ENCODE peak calls at places on chromosomes 7 and 10, in seven cellular contexts. K, B, W, V, Q, Z and P are unnamed samples. For H3K9me3, the result is how much of the 10 kb centered on the place peaks cover.

GRCh38 chr7:142553216-142553615 is 196.1 kb upstream of the PRSS1 start:
- DNase-seq in K (no peak), Z (no peak), W (no peak), Q (no peak), B (no peak), V (no peak), P (no peak)

GRCh38 chr10:100346351-100346764 is 675 bp upstream of the SCD start:
- DNase-seq in K (peak), Z (peak), V (peak), W (no peak), B (peak), Q (no peak), P (peak)

GRCh38 chr7:40848541-40849221 is 713.9 kb downstream of the SUGCT start:
- DNase-seq in B (no peak), W (no peak), Z (no peak), K (no peak), V (no peak), Q (no peak), P (no peak)

GRCh38 chr10:101577121-101577871 is 10.8 kb downstream of the POLL start:
- DNase-seq in Z (no peak), W (no peak), Q (no peak), K (no peak), B (no peak), V (no peak), P (no peak)

GRCh38 chr10:90418869-90419652 is 438.8 kb downstream of the HTR7 start:
- DNase-seq in Z (no peak), W (no peak), Q (no peak), V (no peak), B (no peak), K (no peak), P (no peak)

GRCh38 chr7:97179454-97180104 is 62.1 kb downstream of the SDHAF3 start:
- DNase-seq in V (peak), Q (no peak), B (no peak), W (no peak), Z (peak), K (peak), P (no peak)

GRCh38 chr10:97479939-97480338 is 18.3 kb downstream of the MMS19 start:
- DNase-seq in B (peak), V (no peak), Q (no peak), Z (no peak), K (no peak), W (no peak), P (no peak)

GRCh38 chr10:63071145-63071544 is 62.0 kb upstream of the NRBF2 start:
- DNase-seq in Q (no peak), K (no peak), W (no peak), Z (no peak), V (no peak), B (no peak), P (no peak)

GRCh38 chr7:26642416-26642815 is 222.0 kb downstream of the SKAP2 start:
- DNase-seq in Z (no peak), V (no peak), W (no peak), K (no peak), B (no peak), Q (no peak), P (no peak)

GRCh38 chr10:121926157-121926556 is 1.7 kb downstream of the ATE1 start:
- DNase-seq in Z (no peak), W (no peak), V (no peak), Q (no peak), K (no peak), B (no peak), P (no peak)
- H3K4me3 ChIP-seq in Z (no peak), W (peak), V (no peak), Q (peak), K (no peak), B (no peak), P (peak)

GRCh38 chr7:64045301-64046040 is at the start of gene ZNF727:
- DNase-seq in Z (peak), W (no peak), V (peak), B (no peak), Q (no peak), K (peak), P (peak)

DNA sequence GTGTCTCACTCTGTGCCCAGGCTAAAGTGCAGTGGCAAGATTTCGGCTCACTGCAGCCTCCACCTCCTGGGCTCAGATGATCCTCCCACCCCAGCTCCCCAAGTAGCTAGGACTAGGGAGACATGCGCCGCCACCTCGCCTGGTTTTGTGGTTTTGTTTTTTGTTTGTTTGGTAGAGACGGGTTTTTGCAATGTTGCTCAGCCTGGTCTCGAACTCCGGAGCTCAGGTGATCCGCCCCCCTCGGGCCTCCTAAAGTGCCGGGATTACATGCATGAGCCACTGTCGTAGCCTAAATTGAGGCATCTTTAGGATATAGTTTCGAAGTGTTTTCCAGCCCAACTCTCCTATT is 781 bp downstream of the ZNF727 start:
- DNase-seq in Q (no peak), B (no peak), V (no peak), W (no peak), Z (no peak), K (no peak), P (peak)
- H3K9me3 ChIP-seq in Q (under half), B (under half), V (under half), W (under half), Z (under half), K (under half), P (under half)

GRCh38 chr7:158495780-158496179 is 91.8 kb downstream of the PTPRN2 start:
- DNase-seq in W (no peak), K (no peak), Z (no peak), Q (no peak), V (no peak), B (peak), P (no peak)
- H3K4me3 ChIP-seq in W (peak), K (no peak), Z (no peak), Q (no peak), V (no peak), B (no peak), P (no peak)

GRCh38 chr7:64706625-64707292 is 40.8 kb downstream of the ZNF107 start:
- DNase-seq in V (no peak), Z (no peak), B (no peak), W (no peak), K (no peak), Q (no peak), P (no peak)
- H3K9me3 ChIP-seq in V (half or more), Z (under half), B (half or more), W (half or more), K (under half), Q (half or more), P (half or more)